ENCODE peak calls at places on chromosome 14, in six cellular contexts. D, Z, A, V, G and U are unnamed samples.

GRCh38 chr14:88323086-88323519 is at the start of gene KCNK10:
- DNase-seq in D (no peak), Z (no peak), A (no peak), V (no peak), G (no peak), U (no peak)

GRCh38 chr14:79643132-79643531 is 568.2 kb downstream of the DIO2 start:
- DNase-seq in D (no peak), Z (no peak), A (no peak), V (no peak), G (no peak), U (no peak)

GRCh38 chr14:51661504-51661903 is 9.8 kb downstream of the FRMD6 start:
- DNase-seq in D (no peak), Z (no peak), A (no peak), V (no peak), G (no peak), U (no peak)

GRCh38 chr14:32202468-32202865 is 602 bp downstream of the RNU6-8 start:
- DNase-seq in D (no peak), Z (no peak), A (no peak), V (no peak), G (no peak), U (no peak)

GRCh38 chr14:54574528-54574927 is 7.6 kb downstream of the SAMD4A start:
- DNase-seq in D (no peak), Z (no peak), A (no peak), V (no peak), G (no peak), U (no peak)

GRCh38 chr14:91383439-91383838 is 34.2 kb downstream of the CCDC88C start:
- DNase-seq in D (no peak), Z (no peak), A (no peak), V (no peak), G (no peak), U (no peak)

GRCh38 chr14:54796961-54797360 is 105.7 kb downstream of the GCH1 start:
- DNase-seq in D (no peak), Z (peak; percentile 25), A (no peak), V (no peak), G (no peak), U (no peak)

GRCh38 chr14:67485501-67486095 is 2.9 kb downstream of the TMEM229B start:
- DNase-seq in D (no peak), Z (no peak), A (no peak), V (no peak), G (no peak), U (no peak)

GRCh38 chr14:98984719-98985041 is 287.3 kb downstream of the BCL11B start:
- DNase-seq in D (no peak), Z (no peak), A (no peak), V (no peak), G (no peak), U (no peak)

GRCh38 chr14:71362920-71363584 is 455.8 kb downstream of the PCNX1 start:
- DNase-seq in D (no peak), Z (no peak), A (no peak), V (peak; percentile 11), G (peak; percentile 25), U (no peak)

GRCh38 chr14:81164167-81164774 is 56.5 kb downstream of the GTF2A1 start:
- DNase-seq in D (no peak), Z (peak; percentile 45), A (peak; percentile 41), V (peak; percentile 62), G (no peak), U (no peak)

GRCh38 chr14:63962896-63963295 is 110.1 kb downstream of the SYNE2 start:
- DNase-seq in D (no peak), Z (no peak), A (no peak), V (no peak), G (no peak), U (no peak)

GRCh38 chr14:74763803-74764531 is 851 bp downstream of the YLPM1 start:
- DNase-seq in D (no peak), Z (no peak), A (no peak), V (peak; percentile 15), G (no peak), U (no peak)

GRCh38 chr14:80930095-80930494 is 11.4 kb downstream of the CEP128 start:
- DNase-seq in D (no peak), Z (no peak), A (no peak), V (no peak), G (no peak), U (no peak)

GRCh38 chr14:102965282-102965681 is 42.8 kb downstream of the AMN start:
- DNase-seq in D (no peak), Z (no peak), A (no peak), V (no peak), G (no peak), U (no peak)

GRCh38 chr14:28759658-28760313 is 6.8 kb upstream of the FOXG1 start:
- DNase-seq in D (no peak), Z (no peak), A (no peak), V (peak; percentile 9), G (no peak), U (no peak)

GRCh38 chr14:94142836-94143235 is 13.4 kb upstream of the IFI27L2 start:
- DNase-seq in D (no peak), Z (no peak), A (no peak), V (no peak), G (no peak), U (no peak)

GRCh38 chr14:100434911-100435455 is 111.8 kb downstream of the SLC25A47 start:
- DNase-seq in D (no peak), Z (no peak), A (no peak), V (no peak), G (no peak), U (no peak)

GRCh38 chr14:28356819-28357218 is 409.8 kb upstream of the FOXG1 start:
- DNase-seq in D (no peak), Z (no peak), A (no peak), V (no peak), G (no peak), U (no peak)

GRCh38 chr14:82647088-82647697 is 1113.5 kb upstream of the SEL1L start:
- DNase-seq in D (no peak), Z (no peak), A (no peak), V (no peak), G (no peak), U (no peak)

GRCh38 chr14:100297320-100298300 is 8.6 kb downstream of the SLC25A29 start:
- DNase-seq in D (no peak), Z (no peak), A (peak; percentile 31), V (peak; percentile 92), G (no peak), U (no peak)

GRCh38 chr14:82029038-82029437 is 495.4 kb upstream of the SEL1L start:
- DNase-seq in D (no peak), Z (no peak), A (no peak), V (peak; percentile 7), G (no peak), U (no peak)

DNA sequence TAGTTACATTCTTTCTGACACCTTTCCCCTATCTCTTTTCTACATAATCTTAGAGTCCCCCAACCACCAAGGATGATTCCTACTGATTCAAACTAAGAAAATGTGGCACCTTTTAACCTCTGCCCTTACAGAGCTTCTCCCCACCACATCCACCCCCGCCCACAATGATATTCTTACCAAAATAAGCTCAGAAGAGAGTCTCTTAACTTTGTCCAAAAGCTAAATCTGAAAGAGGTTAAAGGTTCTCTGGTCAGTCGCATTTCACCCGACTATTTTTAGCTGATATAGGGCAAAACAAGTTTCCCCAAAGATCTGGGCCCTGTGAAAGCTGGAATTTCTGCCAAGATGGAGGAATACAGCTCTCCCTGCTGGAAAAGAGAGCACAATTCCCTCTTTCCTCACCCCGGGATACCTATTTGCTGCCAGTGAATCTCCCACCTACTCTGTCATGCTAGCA is 128.6 kb downstream of the ZFP36L1 start:
- DNase-seq in D (no peak), Z (no peak), A (no peak), V (peak; percentile 39), G (no peak), U (no peak)
- TF ChIP-seq CTCF in D (no peak), Z (no peak), A (no peak), V (no peak), G (no peak), U (no peak)

DNA sequence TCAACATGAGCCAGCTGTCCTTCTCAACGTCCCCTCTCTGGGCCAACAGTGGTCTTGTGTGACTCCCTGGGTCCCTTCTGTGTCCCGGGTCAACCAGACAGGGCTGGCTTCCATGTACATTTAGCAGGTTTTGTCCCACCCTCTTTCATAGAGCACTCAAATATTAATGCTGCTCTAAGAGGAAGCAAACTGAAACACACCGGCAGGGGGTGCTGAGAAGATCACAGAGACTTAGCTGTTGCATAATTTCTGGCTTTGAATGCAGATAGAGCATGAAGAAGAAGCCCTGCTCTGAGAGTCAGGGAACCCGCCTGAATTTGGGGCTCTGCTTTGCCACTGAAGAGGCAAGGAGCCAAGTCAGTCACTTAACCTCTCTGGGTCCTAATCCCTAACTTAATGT is 138.7 kb downstream of the ESRRB start:
- DNase-seq in D (no peak), Z (peak; percentile 26), A (no peak), V (peak; percentile 54), G (no peak), U (no peak)
- TF ChIP-seq CTCF in D (no peak), Z (peak; percentile 58), A (peak; percentile 22), V (peak; percentile 25), G (no peak), U (no peak)

GRCh38 chr14:34539407-34540180 is at the start of gene EAPP:
- DNase-seq in D (peak; percentile 88), Z (peak; percentile 77), A (peak; percentile 87), V (peak; percentile 94), G (peak; percentile 79), U (peak; percentile 79)
- TF ChIP-seq CTCF in D (no peak), Z (peak; percentile 6), A (peak; percentile 7), V (no peak), G (no peak), U (no peak)

GRCh38 chr14:60724080-60724618 is at the start of gene SIX4:
- DNase-seq in D (peak; percentile 27), Z (peak; percentile 50), A (peak; percentile 53), V (peak; percentile 72), G (peak; percentile 37), U (peak; percentile 42)

GRCh38 chr14:60721331-60722162 is 2.6 kb downstream of the SIX4 start:
- DNase-seq in D (peak; percentile 42), Z (no peak), A (no peak), V (peak; percentile 70), G (no peak), U (no peak)

GRCh38 chr14:60722836-60723217 is 1.3 kb downstream of the SIX4 start:
- DNase-seq in D (no peak), Z (no peak), A (no peak), V (peak; percentile 42), G (no peak), U (no peak)

GRCh38 chr14:60722163-60722835 is 1.9 kb downstream of the SIX4 start:
- DNase-seq in D (no peak), Z (no peak), A (no peak), V (peak; percentile 57), G (no peak), U (no peak)

DNA sequence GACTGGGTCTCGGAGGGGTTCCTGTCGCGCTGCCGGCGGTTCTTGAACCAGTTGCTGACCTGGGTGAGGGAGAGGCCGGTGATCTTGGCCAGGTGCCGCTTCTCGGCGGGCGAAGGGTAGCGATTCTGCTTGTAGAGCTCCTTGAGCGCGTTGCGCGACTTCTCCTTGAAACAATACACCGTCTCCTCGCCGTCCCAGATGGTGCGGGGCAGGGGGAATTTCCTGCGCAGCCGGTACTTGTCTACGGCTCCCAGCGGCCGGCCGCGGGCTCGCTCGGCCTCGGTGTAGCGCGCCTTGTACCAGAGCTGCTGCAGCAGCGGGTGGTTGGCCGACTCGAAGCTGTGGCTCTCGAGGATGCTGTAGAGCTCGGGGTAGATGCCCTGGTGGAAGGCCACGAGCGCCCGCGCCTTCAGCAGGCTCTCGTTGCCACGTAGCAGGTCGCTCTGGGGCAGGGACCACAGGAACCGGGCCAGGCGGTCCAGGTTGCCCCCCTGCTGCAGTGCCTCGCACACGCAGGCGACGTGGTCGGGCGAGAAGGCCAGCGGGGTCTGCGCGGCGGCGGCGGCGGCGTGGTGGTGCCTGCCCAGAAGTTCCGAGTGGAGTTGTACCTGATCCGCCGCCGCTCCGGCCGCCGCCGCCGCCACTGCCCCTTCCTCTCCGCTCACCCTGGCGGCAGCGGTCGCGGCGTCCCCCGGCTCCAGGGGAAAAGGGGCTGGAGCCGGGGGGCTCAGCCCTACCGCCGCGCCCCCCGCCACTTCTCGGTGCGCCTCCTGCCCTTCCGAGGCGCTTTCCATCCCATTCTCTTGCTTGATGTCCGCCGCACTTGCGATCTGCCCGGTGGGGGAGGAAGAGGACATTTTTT is 702 bp downstream of the SIX4 start:
- DNase-seq in D (no peak), Z (no peak), A (no peak), V (peak; percentile 68), G (no peak), U (no peak)
- TF ChIP-seq CTCF in D (no peak), Z (no peak), A (no peak), V (no peak), G (no peak), U (no peak)